ENCODE peak calls at places on chromosome 7, in nine cellular contexts. G is stimulated activated CD8-positive, alpha-beta memory T cell treated with anti-CD3 and anti-CD28 coated beads, Interleukin-12 subunit alpha, Interleukin-12 subunit beta, amount 100 ng/mL, for 1 hour; K is stromal cell of bone marrow; W is stimulated activated CD4-positive, alpha-beta T cell treated with anti-CD3 and anti-CD28 coated beads, Interleukin-4, amount 100 ng/mL, for 1 hour; J is NCI-H82; V is IMR-90; B is neural progenitor cell; F is NCI-H460; L is HepG2. A is an unnamed sample.

GRCh38 chr7:106626376-106627293 is 34.3 kb downstream of the CCDC71L start:
- DNase-seq in W (no peak), J (no peak), L (no peak), V (no peak), K (no peak), B (no peak), G (no peak), F (no peak), A (no peak)

GRCh38 chr7:98514211-98515150 is 102.6 kb upstream of the NPTX2 start:
- DNase-seq in W (no peak), V (no peak), B (no peak), F (no peak), K (no peak), J (peak), G (no peak), L (no peak), A (no peak)

GRCh38 chr7:55774327-55775050 is 88.1 kb downstream of the SEPTIN14 start:
- DNase-seq in K (no peak), G (no peak), W (no peak), J (no peak), F (no peak), B (no peak), L (no peak), V (no peak), A (no peak)

GRCh38 chr7:930975-931758 is 23.3 kb downstream of the ADAP1 start:
- DNase-seq in F (no peak), V (no peak), K (no peak), B (no peak), J (no peak), L (no peak), W (no peak), G (no peak), A (no peak)

GRCh38 chr7:29921404-29922010 is 68.1 kb downstream of the SCRN1 start:
- DNase-seq in V (peak), B (peak), W (no peak), J (peak), G (peak), L (peak), F (peak), K (peak), A (peak)

GRCh38 chr7:22179442-22179879 is 177.5 kb downstream of the RAPGEF5 start:
- DNase-seq in B (no peak), G (no peak), K (no peak), F (no peak), V (no peak), L (no peak), J (no peak), W (no peak), A (no peak)

GRCh38 chr7:101707587-101707986 is 78.5 kb upstream of the MYL10 start:
- DNase-seq in B (no peak), K (no peak), F (no peak), L (no peak), G (no peak), W (no peak), V (no peak), J (no peak), A (no peak)

GRCh38 chr7:101820703-101821102 is 3.3 kb downstream of the CUX1 start:
- DNase-seq in G (no peak), J (no peak), K (no peak), V (no peak), B (peak), W (no peak), L (no peak), F (no peak), A (no peak)

GRCh38 chr7:129949292-129950133 is 3.2 kb downstream of the UBE2H start:
- DNase-seq in V (peak), F (no peak), J (peak), B (peak), W (no peak), L (peak), G (no peak), K (peak), A (no peak)

GRCh38 chr7:41885078-41885477 is 182.2 kb upstream of the INHBA start:
- DNase-seq in V (peak), W (no peak), B (no peak), L (no peak), G (no peak), F (no peak), J (no peak), K (no peak), A (no peak)

GRCh38 chr7:101436857-101437576 is 74.3 kb downstream of the COL26A1 start:
- DNase-seq in L (no peak), F (peak), B (peak), J (peak), K (no peak), V (no peak), G (no peak), W (no peak), A (no peak)

GRCh38 chr7:92695308-92696261 is 105.4 kb upstream of the FAM133B start:
- DNase-seq in K (peak), B (peak), L (peak), J (peak), F (no peak), W (no peak), V (peak), G (no peak), A (no peak)

GRCh38 chr7:4279210-4279609 is 402.9 kb upstream of the FOXK1 start:
- DNase-seq in J (no peak), K (no peak), W (no peak), B (no peak), L (no peak), G (no peak), V (no peak), F (no peak), A (no peak)

GRCh38 chr7:92621026-92621540 is 30.9 kb upstream of the FAM133B start:
- DNase-seq in W (peak), K (peak), F (peak), G (peak), L (peak), B (peak), V (peak), J (peak), A (peak)

GRCh38 chr7:129933627-129934026 is 19.1 kb downstream of the UBE2H start:
- DNase-seq in F (no peak), G (no peak), K (no peak), L (no peak), J (no peak), B (no peak), W (no peak), V (no peak), A (no peak)

GRCh38 chr7:8389898-8390642 is 43.3 kb upstream of the NXPH1 start:
- DNase-seq in K (no peak), W (no peak), G (no peak), F (peak), V (no peak), J (peak), B (peak), L (no peak), A (no peak)

GRCh38 chr7:34327681-34328080 is 330.3 kb upstream of the NPSR1 start:
- DNase-seq in G (no peak), F (no peak), V (no peak), L (no peak), W (no peak), K (no peak), J (peak), B (no peak), A (no peak)

A was measured in GDM1.